ENCODE peak calls at places on chromosomes 13 and 19, in six cellular contexts. Z is psoas muscle; P is cardiac muscle cell; E is substantia nigra; W is stromal cell of bone marrow; Q is CD8-positive, alpha-beta memory T cell. T is an unnamed sample.

GRCh38 chr13:26557393-26558073 is at the start of gene WASF3:
- DNase-seq in Z (peak), P (peak), E (peak), W (peak), Q (no peak), T (peak)

GRCh38 chr13:114109646-114110045 is 22.8 kb downstream of the RASA3 start:
- DNase-seq in Z (peak), P (no peak), E (peak), W (no peak), Q (no peak), T (peak)

GRCh38 chr13:98541211-98541610 is 35.7 kb downstream of the STK24 start:
- DNase-seq in Z (no peak), P (peak), E (no peak), W (no peak), Q (no peak), T (no peak)

GRCh38 chr19:54644056-54644455 is 13.8 kb downstream of the LILRB1 start:
- DNase-seq in Z (no peak), P (no peak), E (peak), W (no peak), Q (no peak), T (no peak)

GRCh38 chr19:17370026-17370587 is 7.0 kb downstream of the PLVAP start:
- DNase-seq in Z (no peak), P (peak), E (no peak), W (no peak), Q (no peak), T (no peak)

GRCh38 chr13:23147264-23147663 is 33.5 kb upstream of the SGCG start:
- DNase-seq in Z (no peak), P (no peak), E (no peak), W (no peak), Q (no peak), T (no peak)

GRCh38 chr19:10478903-10479384 is 24.2 kb downstream of the KEAP1 start:
- DNase-seq in Z (peak), P (peak), E (peak), W (peak), Q (peak), T (peak)

GRCh38 chr13:39401091-39401647 is 201.8 kb downstream of the LHFPL6 start:
- DNase-seq in Z (no peak), P (no peak), E (no peak), W (no peak), Q (no peak), T (peak)

GRCh38 chr13:98752111-98752941 is at the start of gene SLC15A1:
- DNase-seq in Z (no peak), P (no peak), E (no peak), W (no peak), Q (no peak), T (peak)

GRCh38 chr13:44437356-44438233 is 64.0 kb downstream of the SERP2 start:
- DNase-seq in Z (no peak), P (peak), E (no peak), W (no peak), Q (no peak), T (peak)

GRCh38 chr19:46016426-46017094 is 6.3 kb downstream of the PGLYRP1 start:
- DNase-seq in Z (peak), P (peak), E (peak), W (peak), Q (peak), T (peak)

GRCh38 chr19:7605490-7606222 is 10.0 kb downstream of the CAMSAP3 start:
- DNase-seq in Z (no peak), P (peak), E (no peak), W (no peak), Q (no peak), T (peak)